ENCODE peak calls at places on chromosome X, in six cellular contexts. A is OCI-LY7; W is choroid plexus epithelial cell; E is dorsolateral prefrontal cortex; B is CD8-positive, alpha-beta T cell; L is Calu3. C is an unnamed sample.

GRCh38 chrX:40090050-40090804 is 7.5 kb downstream of the BCOR start:
- DNase-seq in E (no peak), A (peak; percentile 27), L (peak; percentile 28), B (no peak), W (no peak), C (peak; percentile 58)

GRCh38 chrX:108270280-108270679 is 167.9 kb downstream of the COL4A6 start:
- DNase-seq in W (peak; percentile 11), E (no peak), A (no peak), B (no peak), L (no peak), C (no peak)

GRCh38 chrX:84715315-84715714 is 213.1 kb upstream of the HDX start:
- DNase-seq in E (no peak), W (no peak), B (no peak), A (peak; percentile 41), L (no peak), C (no peak)

GRCh38 chrX:78024349-78025108 is 55.1 kb upstream of the PGAM4 start:
- DNase-seq in W (peak; percentile 15), E (no peak), B (peak; percentile 50), A (peak; percentile 25), L (peak; percentile 67), C (no peak)

GRCh38 chrX:48558270-48558669 is 16.0 kb upstream of the RBM3 start:
- DNase-seq in B (no peak), W (peak; percentile 81), E (no peak), A (no peak), L (no peak), C (no peak)

GRCh38 chrX:134753185-134754008 is 95.1 kb upstream of the PLAC1 start:
- DNase-seq in L (no peak), E (no peak), W (peak; percentile 75), B (no peak), A (no peak), C (no peak)

GRCh38 chrX:34656467-34656841 is 631 bp downstream of the TMEM47 start:
- DNase-seq in A (no peak), E (no peak), W (no peak), B (no peak), L (peak; percentile 8), C (no peak)

GRCh38 chrX:47637546-47638195 is 7.9 kb upstream of the CFP start:
- DNase-seq in W (no peak), A (no peak), E (no peak), B (no peak), L (no peak), C (no peak)

GRCh38 chrX:41164469-41164868 is 79.2 kb downstream of the USP9X start:
- DNase-seq in W (no peak), A (no peak), B (no peak), E (no peak), L (no peak), C (no peak)

GRCh38 chrX:50081282-50081955 is 119.4 kb downstream of the AKAP4 start:
- DNase-seq in E (no peak), L (peak; percentile 54), B (no peak), A (no peak), W (peak; percentile 49), C (peak; percentile 16)

GRCh38 chrX:1427756-1428155 is 25.0 kb downstream of the ASMTL start:
- DNase-seq in W (no peak), A (no peak), B (no peak), L (no peak), E (peak; percentile 16), C (no peak)

GRCh38 chrX:138711399-138712347 is at the start of gene FGF13:
- DNase-seq in L (no peak), E (no peak), W (no peak), A (no peak), B (no peak), C (peak; percentile 66)

GRCh38 chrX:2486476-2487133 is 14.2 kb downstream of the DHRSX start:
- DNase-seq in B (no peak), A (no peak), W (no peak), E (no peak), L (no peak), C (no peak)

GRCh38 chrX:138858438-138858837 is 146.9 kb upstream of the FGF13 start:
- DNase-seq in L (no peak), E (no peak), W (no peak), A (no peak), B (no peak), C (no peak)

GRCh38 chrX:107628662-107629532 is 587 bp downstream of the PRPS1 start:
- DNase-seq in A (peak; percentile 68), L (peak; percentile 29), E (no peak), B (peak; percentile 61), W (peak; percentile 23), C (peak; percentile 15)

GRCh38 chrX:56943264-56943663 is 52.1 kb downstream of the SPIN3 start:
- DNase-seq in B (no peak), A (no peak), E (no peak), L (no peak), W (no peak), C (no peak)

GRCh38 chrX:41542151-41542935 is 95.2 kb downstream of the NYX start:
- DNase-seq in A (no peak), B (no peak), L (no peak), E (no peak), W (peak; percentile 69), C (no peak)

GRCh38 chrX:155263854-155264628 is at the start of gene RAB39B:
- DNase-seq in W (peak; percentile 60), L (peak; percentile 52), B (peak; percentile 77), E (peak; percentile 54), A (peak; percentile 76), C (peak; percentile 51)

GRCh38 chrX:40006025-40007017 is 91.4 kb downstream of the BCOR start:
- DNase-seq in W (no peak), E (no peak), B (peak; percentile 55), L (peak; percentile 41), A (no peak), C (peak; percentile 73)

GRCh38 chrX:97763391-97763790 is 879.7 kb downstream of the RPA4 start:
- DNase-seq in E (no peak), L (no peak), W (no peak), B (no peak), A (no peak), C (no peak)

GRCh38 chrX:124931241-124931640 is 388.4 kb upstream of the TEX13C start:
- DNase-seq in W (no peak), B (no peak), E (no peak), L (no peak), A (no peak), C (no peak)

GRCh38 chrX:21745756-21746155 is 12.2 kb downstream of the SMPX start:
- DNase-seq in W (peak; percentile 58), A (peak; percentile 19), L (peak; percentile 53), E (no peak), B (peak; percentile 53), C (peak; percentile 52)

GRCh38 chrX:1521459-1521956 is 15.5 kb downstream of the P2RY8 start:
- DNase-seq in A (peak; percentile 99), L (no peak), B (peak; percentile 72), W (no peak), E (no peak), C (no peak)

GRCh38 chrX:111568356-111568755 is 56.9 kb downstream of the SERTM2 start:
- DNase-seq in L (no peak), E (no peak), W (peak; percentile 54), B (no peak), A (no peak), C (peak; percentile 9)
- TF ChIP-seq CTCF in L (no peak), E (no peak), W (peak; percentile 64), B (no peak), A (peak; percentile 38), C (peak; percentile 60)

DNA sequence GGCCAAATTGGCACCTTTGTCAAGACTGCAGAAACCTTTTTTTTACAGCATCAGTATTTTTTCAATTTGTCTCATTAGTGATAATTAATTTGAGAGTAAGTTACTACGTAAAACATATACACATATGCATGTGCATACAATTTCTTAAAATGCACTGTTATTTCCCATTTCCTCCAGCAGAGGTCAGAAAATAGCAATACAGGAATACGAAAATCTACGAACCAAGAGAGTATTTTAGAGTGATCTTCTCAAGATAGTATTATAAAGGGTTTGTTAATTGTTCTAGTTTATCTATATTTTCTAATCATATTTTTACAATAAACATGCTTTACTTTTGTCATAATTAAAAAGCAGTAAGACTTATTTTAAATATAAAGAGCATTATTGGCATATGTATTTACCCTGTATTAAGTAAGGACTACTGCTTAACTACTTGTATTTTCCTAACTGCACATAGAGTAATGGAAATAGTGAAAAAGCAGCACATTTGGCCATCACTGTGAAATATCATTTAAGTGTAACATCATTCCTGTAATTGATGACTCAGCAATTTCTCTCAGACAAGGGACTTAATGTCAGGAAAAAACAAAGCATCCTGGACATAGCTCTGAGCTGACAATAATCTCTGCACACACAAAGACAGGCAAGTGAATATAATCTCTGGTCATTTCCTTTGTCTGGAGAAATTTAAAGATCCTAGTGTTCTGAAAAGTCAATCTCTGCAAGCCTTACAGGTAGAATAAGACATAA is 45.6 kb downstream of the MAOB start:
- DNase-seq in L (no peak), B (no peak), A (peak; percentile 2), W (peak; percentile 37), E (no peak), C (no peak)
- TF ChIP-seq CTCF in L (peak; percentile 30), B (peak; percentile 65), A (peak; percentile 74), W (peak; percentile 48), E (peak; percentile 70), C (peak; percentile 69)

DNA sequence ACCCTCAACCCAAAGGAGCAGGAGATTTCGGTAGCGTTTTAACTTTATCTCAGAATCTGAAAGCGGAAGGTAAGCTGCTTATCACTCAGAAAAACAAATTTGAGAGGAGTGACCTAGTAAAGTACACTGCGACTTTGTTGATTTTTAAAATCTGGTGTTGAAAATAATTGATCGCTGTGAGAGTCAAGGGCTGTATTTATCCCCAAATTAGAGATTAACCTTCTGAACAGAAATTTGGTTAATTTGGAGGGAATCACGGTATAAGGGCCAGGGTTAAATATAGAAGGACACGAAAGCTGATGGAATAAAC is 212 bp downstream of the CLCN4 start:
- DNase-seq in A (no peak), W (no peak), B (no peak), L (no peak), E (no peak), C (no peak)
- TF ChIP-seq CTCF in A (no peak), W (no peak), B (no peak), L (no peak), E (no peak), C (no peak)

DNA sequence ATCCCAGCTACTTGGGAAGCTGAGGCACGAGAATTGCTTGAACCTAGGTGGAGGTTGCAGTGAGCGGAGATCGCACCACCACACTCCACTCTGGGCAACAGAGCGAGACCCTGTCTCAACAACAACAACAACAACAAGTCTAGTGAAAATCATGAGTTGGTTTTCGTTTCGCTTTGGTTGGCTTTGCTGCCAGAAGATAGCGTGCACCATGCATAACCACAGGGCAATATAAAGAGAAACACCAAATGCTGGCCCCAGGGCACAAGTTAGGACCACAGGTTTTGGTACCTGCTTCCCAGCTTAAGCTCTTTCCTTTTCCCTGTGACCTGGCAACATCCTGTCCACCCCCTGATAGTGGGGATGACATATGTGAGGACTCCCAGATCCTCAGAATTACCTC is 21.5 kb upstream of the HMGB3 start:
- DNase-seq in L (no peak), W (no peak), A (no peak), B (no peak), E (no peak), C (no peak)
- TF ChIP-seq CTCF in L (no peak), W (no peak), A (no peak), B (no peak), E (no peak), C (no peak)